ENCODE peak calls at places on chromosomes 2 and 18, in ten cellular contexts. H, Q, Y, M, C, P, O, S, X and K are unnamed samples.

GRCh38 chr18:42141439-42141838 is 186.4 kb downstream of the PIK3C3 start:
- DNase-seq in H (no peak), Q (peak; percentile 23), Y (no peak), M (peak; percentile 2), C (no peak), P (no peak), O (no peak), S (no peak), X (no peak), K (no peak)

GRCh38 chr2:1754461-1755170 is 10.3 kb upstream of the PXDN start:
- DNase-seq in H (peak; percentile 34), Q (no peak), Y (no peak), M (no peak), C (peak; percentile 22), P (no peak), O (no peak), S (no peak), X (peak; percentile 17), K (peak; percentile 19)

GRCh38 chr2:178279142-178279541 is 84.8 kb downstream of the OSBPL6 start:
- DNase-seq in H (no peak), Q (peak; percentile 94), Y (no peak), M (peak; percentile 95), C (no peak), P (no peak), O (peak; percentile 59), S (peak; percentile 98), X (no peak), K (no peak)

GRCh38 chr2:213627835-213628234 is 343.6 kb downstream of the SPAG16 start:
- DNase-seq in H (no peak), Q (no peak), Y (no peak), M (no peak), C (no peak), P (no peak), O (no peak), S (peak; percentile 1), X (no peak), K (no peak)

GRCh38 chr2:30456106-30456505 is 9.1 kb downstream of the LCLAT1 start:
- DNase-seq in H (no peak), Q (no peak), Y (no peak), M (no peak), C (no peak), P (no peak), O (no peak), S (no peak), X (no peak), K (no peak)

GRCh38 chr2:134912406-134912805 is 6.2 kb upstream of the CCNT2 start:
- DNase-seq in H (no peak), Q (peak; percentile 86), Y (no peak), M (peak; percentile 85), C (no peak), P (no peak), O (no peak), S (peak; percentile 60), X (no peak), K (no peak)

GRCh38 chr2:88139203-88139702 is 11.4 kb upstream of the FABP1 start:
- DNase-seq in H (no peak), Q (no peak), Y (no peak), M (no peak), C (no peak), P (no peak), O (no peak), S (no peak), X (no peak), K (no peak)

GRCh38 chr2:67836861-67837260 is 225.9 kb downstream of the C1D start:
- DNase-seq in H (no peak), Q (no peak), Y (no peak), M (no peak), C (no peak), P (no peak), O (no peak), S (no peak), X (no peak), K (no peak)

GRCh38 chr2:127676906-127677305 is 1.6 kb upstream of the LIMS2 start:
- DNase-seq in H (peak; percentile 90), Q (no peak), Y (no peak), M (no peak), C (no peak), P (no peak), O (no peak), S (no peak), X (peak; percentile 8), K (no peak)

GRCh38 chr2:64875368-64875767 is 113.8 kb upstream of the SLC1A4 start:
- DNase-seq in H (no peak), Q (no peak), Y (no peak), M (no peak), C (no peak), P (no peak), O (no peak), S (no peak), X (no peak), K (no peak)

GRCh38 chr2:85246348-85246747 is 81.4 kb downstream of the TGOLN2 start:
- DNase-seq in H (no peak), Q (no peak), Y (no peak), M (no peak), C (no peak), P (no peak), O (no peak), S (no peak), X (no peak), K (no peak)

GRCh38 chr2:181904022-181904632 is 12.6 kb downstream of the ITPRID2 start:
- DNase-seq in H (no peak), Q (peak; percentile 70), Y (no peak), M (peak; percentile 48), C (no peak), P (no peak), O (no peak), S (peak; percentile 39), X (no peak), K (no peak)

GRCh38 chr18:36186461-36187137 is 698 bp upstream of the MOCOS start:
- DNase-seq in H (no peak), Q (peak; percentile 13), Y (no peak), M (peak; percentile 19), C (no peak), P (no peak), O (no peak), S (peak; percentile 44), X (peak; percentile 40), K (no peak)

GRCh38 chr2:98579926-98580325 is 28.4 kb downstream of the COA5 start:
- DNase-seq in H (no peak), Q (no peak), Y (no peak), M (no peak), C (no peak), P (no peak), O (no peak), S (no peak), X (no peak), K (no peak)

GRCh38 chr18:14179306-14179705 is 47.1 kb upstream of the ZNF519 start:
- DNase-seq in H (no peak), Q (no peak), Y (no peak), M (peak; percentile 0), C (no peak), P (no peak), O (no peak), S (no peak), X (no peak), K (no peak)

GRCh38 chr2:141311430-141311829 is 819.4 kb downstream of the LRP1B start:
- DNase-seq in H (no peak), Q (no peak), Y (no peak), M (no peak), C (no peak), P (no peak), O (no peak), S (no peak), X (no peak), K (no peak)

GRCh38 chr2:62801110-62801509 is 95.6 kb downstream of the EHBP1 start:
- DNase-seq in H (no peak), Q (no peak), Y (no peak), M (no peak), C (no peak), P (no peak), O (no peak), S (no peak), X (no peak), K (no peak)
- H3K4me3 ChIP-seq in H (no peak overlapping the region), Q (no peak overlapping the region), Y (no peak overlapping the region), M (no peak overlapping the region), C (no peak overlapping the region), P (no peak overlapping the region), O (no peak overlapping the region), S (no peak overlapping the region), X (no peak overlapping the region), K (no peak overlapping the region)

DNA sequence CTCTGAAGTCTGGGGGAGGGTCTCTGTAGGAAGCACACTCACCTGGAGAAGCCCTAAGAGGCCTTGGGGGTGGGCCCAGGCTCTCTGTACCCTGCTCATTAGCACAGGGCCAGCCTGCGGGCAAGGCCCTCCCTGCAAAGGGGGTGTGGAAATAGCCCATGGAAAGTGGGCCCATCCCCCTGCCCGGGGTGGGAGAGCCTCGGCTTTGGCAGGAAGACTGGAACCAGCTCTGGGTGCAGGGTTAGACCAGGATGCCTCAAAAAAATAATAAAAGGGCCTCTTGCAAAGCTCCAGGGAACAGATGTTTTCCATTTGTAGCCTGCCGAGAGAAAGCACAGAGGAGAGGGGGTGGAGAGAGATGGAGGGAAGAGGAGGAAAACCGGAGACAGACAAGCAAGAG is 98.7 kb downstream of the STPG4 start:
- DNase-seq in H (peak; percentile 90), Q (no peak), Y (no peak), M (peak; percentile 93), C (no peak), P (no peak), O (peak; percentile 68), S (peak; percentile 73), X (no peak), K (no peak)
- H3K4me3 ChIP-seq in H (no peak overlapping the region), Q (no peak overlapping the region), Y (no peak overlapping the region), M (no peak overlapping the region), C (no peak overlapping the region), P (no peak overlapping the region), O (no peak overlapping the region), S (no peak overlapping the region), X (no peak overlapping the region), K (no peak overlapping the region)

DNA sequence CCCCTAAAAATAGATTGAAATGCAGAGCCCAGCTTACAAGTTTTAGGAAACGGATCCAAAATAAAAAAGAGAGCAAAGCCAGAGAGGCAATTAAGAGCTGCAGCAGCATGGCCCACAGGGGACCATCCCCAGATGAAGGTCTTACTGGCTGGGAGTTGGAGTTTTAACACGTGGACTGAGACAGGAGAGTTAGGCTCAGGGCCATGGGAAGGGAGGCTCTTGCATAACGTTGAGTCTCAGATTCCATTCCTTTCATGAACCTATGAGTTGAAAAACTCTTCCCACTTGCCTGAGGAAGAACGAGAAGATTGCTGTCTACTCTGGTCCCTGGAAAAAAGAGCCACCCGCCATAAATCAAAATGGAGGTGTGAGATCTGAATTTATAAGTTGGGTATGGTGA is 101.8 kb upstream of the NDUFV2 start:
- DNase-seq in H (no peak), Q (no peak), Y (no peak), M (peak; percentile 63), C (no peak), P (no peak), O (no peak), S (no peak), X (no peak), K (no peak)
- H3K4me3 ChIP-seq in H (no peak overlapping the region), Q (no peak overlapping the region), Y (no peak overlapping the region), M (no peak overlapping the region), C (no peak overlapping the region), P (no peak overlapping the region), O (no peak overlapping the region), S (no peak overlapping the region), X (no peak overlapping the region), K (no peak overlapping the region)

DNA sequence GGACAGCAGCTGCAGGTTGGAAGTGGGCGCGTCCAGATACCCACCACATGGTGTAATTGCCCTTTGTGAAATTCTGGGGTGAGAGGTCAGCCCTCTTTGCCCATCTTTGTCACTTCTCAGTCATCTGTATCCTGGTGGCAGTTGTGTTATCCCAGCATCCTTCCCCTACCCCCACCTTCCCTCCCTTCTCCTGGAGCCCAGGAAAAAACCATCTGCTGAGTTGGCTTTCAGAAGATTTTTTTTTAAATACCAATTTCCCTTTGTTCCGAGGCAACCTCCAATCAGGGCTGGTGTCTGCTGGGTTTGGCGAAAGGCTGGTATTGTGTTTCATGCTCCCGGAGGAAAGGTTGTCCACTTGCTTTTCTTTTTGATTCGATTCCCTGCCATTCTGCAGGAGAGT is 35.2 kb downstream of the SETBP1 start:
- DNase-seq in H (no peak), Q (no peak), Y (no peak), M (no peak), C (no peak), P (no peak), O (no peak), S (peak; percentile 41), X (no peak), K (no peak)
- H3K4me3 ChIP-seq in H (no peak overlapping the region), Q (no peak overlapping the region), Y (no peak overlapping the region), M (no peak overlapping the region), C (no peak overlapping the region), P (no peak overlapping the region), O (no peak overlapping the region), S (no peak overlapping the region), X (no peak overlapping the region), K (no peak overlapping the region)